ENCODE peak calls at places on chromosomes 6 and 20, in eight cellular contexts. Q is Panc1, M is cardiac muscle cell, K is psoas muscle, C is pancreas, I is neural progenitor cell, N is IMR-90, O is PC-9. E is an unnamed sample. For H3K4me1, the result is how much of the 10 kb centered on the place peaks cover.

GRCh38 chr6:25253371-25253770 is 25.8 kb upstream of the CARMIL1 start:
- DNase-seq in O (no peak), I (no peak), K (no peak), C (no peak), Q (no peak), N (no peak), M (no peak), E (no peak)

GRCh38 chr6:76574746-76575145 is 502.3 kb upstream of the IMPG1 start:
- DNase-seq in M (no peak), C (no peak), N (no peak), O (no peak), K (no peak), I (peak), Q (no peak), E (no peak)

GRCh38 chr6:4522453-4522852 is 253.8 kb upstream of the CDYL start:
- DNase-seq in M (no peak), Q (no peak), O (no peak), C (no peak), I (no peak), N (no peak), K (no peak), E (no peak)

GRCh38 chr6:31907158-31907813 is 5.4 kb upstream of the ZBTB12 start:
- DNase-seq in M (peak), C (no peak), K (no peak), O (no peak), I (peak), N (peak), Q (no peak), E (no peak)

GRCh38 chr20:44033344-44033743 is 118.7 kb downstream of the TOX2 start:
- DNase-seq in O (no peak), K (no peak), Q (no peak), M (peak), C (no peak), I (no peak), N (peak), E (no peak)

GRCh38 chr6:26270121-26270861 is 94.7 kb upstream of the BTN3A2 start:
- DNase-seq in N (no peak), O (no peak), K (no peak), C (no peak), I (peak), M (peak), Q (no peak), E (no peak)

GRCh38 chr6:88268508-88268907 is 102.4 kb upstream of the CNR1 start:
- DNase-seq in I (peak), M (no peak), Q (no peak), N (no peak), O (no peak), C (no peak), K (no peak), E (no peak)

GRCh38 chr6:40551966-40552365 is 35.2 kb downstream of the LRFN2 start:
- DNase-seq in Q (no peak), C (no peak), N (no peak), O (no peak), I (no peak), M (no peak), K (no peak), E (no peak)

GRCh38 chr20:16944753-16945152 is 196.6 kb downstream of the OTOR start:
- DNase-seq in K (no peak), Q (no peak), C (no peak), I (peak), M (no peak), O (no peak), N (no peak), E (no peak)

GRCh38 chr6:112947507-112947906 is 600.4 kb downstream of the RFPL4B start:
- DNase-seq in K (no peak), I (no peak), M (no peak), N (no peak), Q (no peak), O (no peak), C (no peak), E (no peak)

GRCh38 chr6:84166395-84166794 is 61.0 kb downstream of the CEP162 start:
- DNase-seq in I (no peak), O (no peak), M (no peak), Q (no peak), C (no peak), K (no peak), N (no peak), E (no peak)

GRCh38 chr6:12051861-12052368 is 39.8 kb downstream of the HIVEP1 start:
- DNase-seq in M (no peak), I (no peak), O (no peak), Q (no peak), C (no peak), K (no peak), N (peak), E (no peak)
- TF ChIP-seq CTCF in M (no peak), I (no peak), O (no peak), Q (no peak), C (no peak), K (no peak), N (no peak), E (no peak)

DNA sequence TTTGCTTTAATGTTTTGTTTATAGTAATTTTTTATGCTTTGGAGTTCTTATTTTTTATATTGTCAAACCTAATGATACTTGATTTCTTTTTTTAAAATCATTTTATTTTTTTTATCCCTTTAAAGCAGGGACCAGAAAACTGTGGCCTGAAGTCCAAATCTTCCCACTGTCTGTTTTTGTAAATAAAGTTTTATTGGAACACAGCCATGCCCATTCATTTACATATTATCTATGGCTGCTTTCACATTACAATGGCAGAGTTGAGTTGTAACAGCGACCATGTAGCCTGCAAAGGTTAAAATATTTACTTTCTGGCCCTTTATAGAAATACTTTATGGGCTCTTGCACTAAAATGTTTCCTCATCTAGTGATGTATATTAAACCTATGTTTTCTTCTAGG is 42.3 kb downstream of the PPP1R16B start:
- DNase-seq in I (no peak), C (no peak), K (no peak), O (no peak), N (no peak), Q (no peak), M (no peak), E (no peak)
- H3K4me1 ChIP-seq in I (under half), C (under half), K (under half), O (under half), N (under half), Q (under half), M (under half), E (under half)

DNA sequence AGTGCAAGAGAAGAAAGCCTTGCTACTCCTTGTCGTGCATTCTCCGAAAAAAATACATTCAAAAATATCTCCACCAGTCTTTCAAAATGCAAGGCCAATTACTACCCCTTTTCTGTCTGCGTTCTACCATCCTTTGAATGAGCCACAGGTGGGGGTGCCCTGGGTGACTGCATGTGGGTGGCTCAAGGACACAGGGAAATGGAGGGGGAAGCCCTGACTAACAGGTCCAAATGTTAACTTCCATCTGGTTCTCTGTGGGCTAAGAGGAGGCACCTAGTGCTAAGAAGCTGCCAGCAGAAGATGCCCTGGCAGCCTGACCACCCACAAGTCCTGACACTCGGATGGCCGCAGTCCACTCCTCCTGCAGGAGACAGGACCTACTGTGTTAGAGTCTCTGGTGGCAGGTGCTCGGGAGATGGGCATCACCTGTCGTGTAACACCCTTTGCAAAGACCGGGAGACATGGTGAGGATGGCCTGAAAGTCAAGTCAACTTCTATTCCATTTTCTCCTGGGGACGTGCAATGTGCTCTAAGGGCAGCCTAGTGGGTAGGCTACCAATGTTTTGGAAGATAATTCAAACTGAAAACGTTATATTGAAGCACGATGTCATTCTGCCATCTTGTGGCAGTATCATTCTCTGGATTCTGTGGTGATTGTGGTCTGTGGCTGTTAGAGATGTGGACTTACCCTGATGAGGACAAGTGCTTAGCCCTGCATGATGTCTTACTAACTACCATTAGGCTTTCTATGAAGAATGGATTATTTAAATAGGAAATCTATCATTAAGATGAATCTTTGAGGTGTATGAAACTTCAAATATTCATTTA is 27.4 kb upstream of the IGF2R start:
- DNase-seq in N (peak), Q (peak), I (peak), O (no peak), K (no peak), C (no peak), M (peak), E (no peak)
- TF ChIP-seq CTCF in N (peak), Q (peak), I (peak), O (peak), K (peak), C (peak), M (peak), E (peak)

DNA sequence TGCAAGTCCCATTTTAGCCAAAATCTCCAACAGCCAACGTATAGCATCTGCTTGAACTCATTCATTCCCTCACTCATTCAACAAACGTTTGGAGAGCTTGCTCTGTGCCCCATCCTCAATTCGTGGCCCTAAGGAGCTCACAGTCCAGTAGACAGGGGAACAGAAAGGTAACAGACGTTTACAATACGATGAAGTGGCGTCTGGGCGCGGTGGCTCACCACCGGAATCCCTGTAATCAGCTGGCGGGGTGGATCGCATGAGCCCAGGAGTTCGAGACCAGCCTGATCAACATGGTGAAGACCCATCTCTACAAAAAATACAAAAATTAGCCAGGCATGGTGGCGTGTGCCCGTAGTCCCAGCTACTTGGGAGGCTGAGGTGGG is 790 bp upstream of the E2F1 start:
- DNase-seq in M (no peak), K (no peak), N (no peak), C (no peak), O (no peak), Q (no peak), I (no peak), E (no peak)
- H3K4me1 ChIP-seq in M (under half), K (under half), N (under half), C (under half), O (under half), Q (under half), I (under half), E (under half)

DNA sequence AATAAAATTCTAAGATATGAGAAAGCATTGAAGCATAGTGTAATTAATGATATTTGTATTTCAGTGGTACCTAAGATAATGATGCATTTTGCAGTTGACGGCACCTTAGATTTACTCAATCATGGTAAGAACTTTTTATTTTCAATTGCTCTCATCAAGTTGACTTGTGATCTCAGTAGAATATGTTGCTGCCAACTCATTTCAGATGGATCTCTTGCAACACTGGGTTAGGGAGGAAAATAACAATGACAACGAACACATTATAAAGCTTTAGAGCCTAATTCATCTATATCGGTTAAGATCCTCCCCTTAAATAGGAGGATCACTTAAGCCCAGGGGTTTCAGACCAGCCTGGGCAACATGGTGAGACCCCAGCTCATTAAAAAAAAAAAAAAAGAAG is 18.1 kb upstream of the TBC1D22B start:
- DNase-seq in C (no peak), I (no peak), Q (no peak), O (no peak), N (peak), M (peak), K (no peak), E (no peak)
- TF ChIP-seq CTCF in C (no peak), I (no peak), Q (no peak), O (no peak), N (no peak), M (no peak), K (no peak), E (no peak)